ENCODE peak calls at places on chromosomes 6 and 20, in eight cellular contexts. G is Right ventricle myocardium superior; S is gastrocnemius medialis; A is activated naive CD8-positive, alpha-beta T cell treated with anti-CD3 and anti-CD28 coated beads, Interleukin-2, amount 10 ng/mL, durations not matched to agents 7 days and 5 days; R is activated CD4-positive, alpha-beta T cell treated with anti-CD3 and anti-CD28 coated beads for 36 hours; H is activated naive CD4-positive, alpha-beta T cell treated with anti-CD3 and anti-CD28 coated beads, Interleukin-2, amount 50 U/mL, for 72 hours; Z is body of pancreas; M is activated CD8-positive, alpha-beta memory T cell treated with anti-CD3 and anti-CD28 coated beads, Interleukin-2, amount 10 ng/mL, durations not matched to agents 7 days and 5 days. L is an unnamed sample.

GRCh38 chr6:168121308-168121665 is 42.3 kb upstream of the FRMD1 start:
- ATAC-seq in G (no peak), M (no peak), H (peak; percentile 64), Z (no peak), R (peak; percentile 57), A (no peak), S (no peak), L (no peak)

GRCh38 chr20:32387262-32387661 is 29.1 kb downstream of the ASXL1 start:
- ATAC-seq in A (peak; percentile 98), Z (no peak), R (peak; percentile 98), M (peak; percentile 96), S (no peak), G (no peak), H (peak; percentile 97), L (peak; percentile 57)

GRCh38 chr20:2691663-2692035 is 931 bp upstream of the EBF4 start:
- ATAC-seq in R (no peak), A (no peak), Z (no peak), G (no peak), H (no peak), M (no peak), S (no peak), L (no peak)

GRCh38 chr6:15439410-15440022 is 193.6 kb downstream of the JARID2 start:
- ATAC-seq in G (no peak), M (peak; percentile 37), H (peak; percentile 10), Z (no peak), S (no peak), R (no peak), A (peak; percentile 12), L (no peak)

GRCh38 chr6:166636191-166636938 is 9.3 kb upstream of the RPS6KA2 start:
- ATAC-seq in G (peak; percentile 50), R (no peak), H (no peak), M (no peak), Z (no peak), A (no peak), S (peak; percentile 12), L (no peak)

GRCh38 chr6:166112580-166112979 is 55.1 kb downstream of the TBXT start:
- ATAC-seq in M (no peak), S (no peak), Z (no peak), A (no peak), R (no peak), H (no peak), G (peak; percentile 46), L (no peak)

GRCh38 chr6:132365319-132365907 is 35.9 kb downstream of the MOXD1 start:
- ATAC-seq in Z (no peak), H (peak; percentile 81), A (peak; percentile 67), R (peak; percentile 84), M (peak; percentile 90), S (no peak), G (no peak), L (peak; percentile 97)

GRCh38 chr6:2102316-2102883 is 143.0 kb downstream of the GMDS start:
- ATAC-seq in Z (no peak), M (no peak), H (no peak), R (no peak), A (no peak), S (no peak), G (no peak), L (no peak)

GRCh38 chr6:137353346-137353745 is 134.2 kb upstream of the IFNGR1 start:
- ATAC-seq in A (no peak), H (peak; percentile 50), Z (no peak), R (peak; percentile 79), G (no peak), S (no peak), M (no peak), L (no peak)

GRCh38 chr6:168071620-168072019 is 7.4 kb downstream of the FRMD1 start:
- ATAC-seq in M (no peak), R (no peak), G (no peak), A (no peak), Z (no peak), H (no peak), S (no peak), L (no peak)

GRCh38 chr20:37543828-37544227 is 16.2 kb upstream of the BLCAP start:
- ATAC-seq in G (no peak), S (no peak), A (no peak), Z (no peak), R (no peak), H (no peak), M (no peak), L (no peak)

GRCh38 chr20:44814937-44815336 is 4.6 kb upstream of the RIMS4 start:
- ATAC-seq in R (no peak), Z (no peak), G (no peak), M (no peak), A (no peak), S (no peak), H (no peak), L (no peak)

GRCh38 chr20:62350629-62351422 is 16.3 kb downstream of the LAMA5 start:
- ATAC-seq in M (no peak), Z (no peak), G (no peak), R (no peak), H (no peak), A (no peak), S (no peak), L (no peak)

GRCh38 chr6:63442870-63443269 is 123.1 kb upstream of the LGSN start:
- ATAC-seq in M (no peak), R (no peak), H (no peak), A (no peak), G (no peak), Z (no peak), S (no peak), L (peak; percentile 52)

GRCh38 chr20:39070484-39071231 is 108.5 kb downstream of the DHX35 start:
- ATAC-seq in G (no peak), H (peak; percentile 65), R (peak; percentile 44), A (no peak), S (no peak), Z (no peak), M (no peak), L (no peak)

GRCh38 chr6:161057103-161058091 is 65.8 kb downstream of the MAP3K4 start:
- ATAC-seq in Z (no peak), G (no peak), H (no peak), A (no peak), M (no peak), S (no peak), R (peak; percentile 47), L (no peak)

GRCh38 chr6:113672691-113673149 is 184.4 kb upstream of the MARCKS start:
- ATAC-seq in Z (peak; percentile 38), H (no peak), G (peak; percentile 86), R (no peak), S (peak; percentile 46), M (no peak), A (no peak), L (no peak)

GRCh38 chr6:3081965-3082364 is 13.7 kb downstream of the RIPK1 start:
- ATAC-seq in S (no peak), H (no peak), A (no peak), M (no peak), Z (no peak), G (peak; percentile 63), R (no peak), L (no peak)

GRCh38 chr6:27726620-27727023 is 185.6 kb downstream of the OR2B2 start:
- ATAC-seq in H (no peak), Z (no peak), M (no peak), A (no peak), S (no peak), G (no peak), R (no peak), L (no peak)

GRCh38 chr6:47016916-47017315 is 25.2 kb downstream of the ADGRF1 start:
- ATAC-seq in S (no peak), M (no peak), H (no peak), A (no peak), R (no peak), Z (no peak), G (no peak), L (no peak)

GRCh38 chr20:24256307-24256706 is 213.1 kb upstream of the SYNDIG1 start:
- ATAC-seq in M (no peak), H (no peak), R (no peak), S (no peak), G (no peak), A (no peak), Z (no peak), L (no peak)

GRCh38 chr6:167276772-167277533 is 14.2 kb upstream of the UNC93A start:
- ATAC-seq in H (no peak), G (no peak), M (no peak), S (no peak), A (no peak), R (no peak), Z (no peak), L (no peak)

GRCh38 chr20:11111191-11111590 is 437.4 kb upstream of the JAG1 start:
- ATAC-seq in H (no peak), A (no peak), G (no peak), Z (no peak), M (no peak), R (no peak), S (no peak), L (no peak)

GRCh38 chr6:215335-216034 is 76.8 kb upstream of the DUSP22 start:
- ATAC-seq in R (peak; percentile 99), H (peak; percentile 97), A (peak; percentile 43), S (no peak), M (peak; percentile 88), Z (no peak), G (no peak), L (no peak)

GRCh38 chr6:165794179-165794601 is 131.1 kb upstream of the PDE10A start:
- ATAC-seq in R (no peak), Z (no peak), S (no peak), G (no peak), A (no peak), M (no peak), H (no peak), L (no peak)

GRCh38 chr20:54397292-54398155 is 77.9 kb upstream of the DOK5 start:
- ATAC-seq in S (no peak), G (no peak), H (no peak), A (no peak), R (no peak), M (no peak), Z (no peak), L (no peak)

GRCh38 chr6:160010067-160010466 is 41.2 kb downstream of the IGF2R start:
- ATAC-seq in H (no peak), A (no peak), S (peak; percentile 82), M (no peak), R (no peak), G (peak; percentile 63), Z (peak; percentile 15), L (no peak)

GRCh38 chr6:75611702-75612375 is 10.2 kb downstream of the SENP6 start:
- ATAC-seq in M (peak; percentile 62), S (no peak), A (peak; percentile 55), H (peak; percentile 94), G (no peak), Z (no peak), R (peak; percentile 89), L (peak; percentile 87)

GRCh38 chr6:157748839-157749571 is 74.0 kb upstream of the SNX9 start:
- ATAC-seq in Z (no peak), H (peak; percentile 58), S (no peak), A (no peak), M (no peak), R (peak; percentile 49), G (no peak), L (no peak)

GRCh38 chr20:36480456-36481048 is 60.8 kb upstream of the MYL9 start:
- ATAC-seq in S (peak; percentile 22), A (no peak), Z (no peak), G (no peak), M (no peak), H (no peak), R (no peak), L (no peak)

GRCh38 chr6:169811072-169811471 is 59.6 kb downstream of the ERMARD start:
- ATAC-seq in M (no peak), R (no peak), S (no peak), A (no peak), H (no peak), Z (no peak), G (no peak), L (no peak)

GRCh38 chr6:111843347-111844147 is 29.7 kb downstream of the FYN start:
- ATAC-seq in A (peak; percentile 80), Z (no peak), H (peak; percentile 60), G (peak; percentile 73), M (peak; percentile 72), S (no peak), R (peak; percentile 62), L (no peak)

L was measured in stimulated activated memory B cell treated with anti-CD40 and anti-IgM and Interleukin-4, amounts not matched to agents 10 μg/mL and 1 μg/mL and 100 μg/mL, for 72 hours.